ENCODE peak calls at places on chromosomes 3 and 15, in five cellular contexts. One of them, this sample, is unnamed.

GRCh38 chr15:36331531-36332275 is 247.7 kb upstream of the CDIN1 start:
- DNase-seq in T-helper 9 cell: no peak
- DNase-seq in endothelial cell: no peak
- DNase-seq in effector memory CD4-positive, alpha-beta T cell: no peak
- DNase-seq in fibroblast of mammary gland: peak
- DNase-seq in this sample: peak

GRCh38 chr3:156407617-156408225 is 147.2 kb downstream of the SSR3 start:
- DNase-seq in T-helper 9 cell: no peak
- DNase-seq in endothelial cell: no peak
- DNase-seq in effector memory CD4-positive, alpha-beta T cell: no peak
- DNase-seq in fibroblast of mammary gland: no peak
- DNase-seq in this sample: no peak

GRCh38 chr15:57320543-57321220 is 55.6 kb upstream of the CGNL1 start:
- DNase-seq in T-helper 9 cell: no peak
- DNase-seq in endothelial cell: no peak
- DNase-seq in effector memory CD4-positive, alpha-beta T cell: no peak
- DNase-seq in fibroblast of mammary gland: peak
- DNase-seq in this sample: no peak

GRCh38 chr15:66251790-66252355 is 1.7 kb downstream of the MEGF11 start:
- DNase-seq in T-helper 9 cell: no peak
- DNase-seq in endothelial cell: peak
- DNase-seq in effector memory CD4-positive, alpha-beta T cell: no peak
- DNase-seq in fibroblast of mammary gland: no peak
- DNase-seq in this sample: peak

GRCh38 chr3:55467099-55467498 is 20.0 kb downstream of the WNT5A start:
- DNase-seq in T-helper 9 cell: no peak
- DNase-seq in endothelial cell: no peak
- DNase-seq in effector memory CD4-positive, alpha-beta T cell: no peak
- DNase-seq in fibroblast of mammary gland: peak
- DNase-seq in this sample: peak

GRCh38 chr15:98123834-98124233 is 163.3 kb downstream of the ARRDC4 start:
- DNase-seq in T-helper 9 cell: no peak
- DNase-seq in endothelial cell: no peak
- DNase-seq in effector memory CD4-positive, alpha-beta T cell: no peak
- DNase-seq in fibroblast of mammary gland: peak
- DNase-seq in this sample: peak

GRCh38 chr3:37417297-37418082 is 243.1 kb upstream of the LRRFIP2 start:
- DNase-seq in T-helper 9 cell: no peak
- DNase-seq in endothelial cell: no peak
- DNase-seq in effector memory CD4-positive, alpha-beta T cell: no peak
- DNase-seq in fibroblast of mammary gland: no peak
- DNase-seq in this sample: no peak

GRCh38 chr3:135056084-135056730 is 261.1 kb downstream of the EPHB1 start:
- DNase-seq in T-helper 9 cell: no peak
- DNase-seq in endothelial cell: no peak
- DNase-seq in effector memory CD4-positive, alpha-beta T cell: no peak
- DNase-seq in fibroblast of mammary gland: no peak
- DNase-seq in this sample: no peak

GRCh38 chr3:181703701-181704420 is 7.9 kb upstream of the SOX2 start:
- DNase-seq in T-helper 9 cell: no peak
- DNase-seq in endothelial cell: no peak
- DNase-seq in effector memory CD4-positive, alpha-beta T cell: no peak
- DNase-seq in fibroblast of mammary gland: no peak
- DNase-seq in this sample: no peak

GRCh38 chr3:46213201-46213600 is 5.1 kb upstream of the CCR1 start:
- DNase-seq in T-helper 9 cell: no peak
- DNase-seq in endothelial cell: no peak
- DNase-seq in effector memory CD4-positive, alpha-beta T cell: no peak
- DNase-seq in fibroblast of mammary gland: no peak
- DNase-seq in this sample: no peak

GRCh38 chr3:129003578-129004112 is 2.5 kb downstream of the EFCC1 start:
- DNase-seq in T-helper 9 cell: no peak
- DNase-seq in endothelial cell: peak
- DNase-seq in effector memory CD4-positive, alpha-beta T cell: peak
- DNase-seq in fibroblast of mammary gland: no peak
- DNase-seq in this sample: no peak

GRCh38 chr3:126903521-126903920 is 79.4 kb upstream of the PLXNA1 start:
- DNase-seq in T-helper 9 cell: no peak
- DNase-seq in endothelial cell: no peak
- DNase-seq in effector memory CD4-positive, alpha-beta T cell: no peak
- DNase-seq in fibroblast of mammary gland: no peak
- DNase-seq in this sample: no peak

GRCh38 chr3:133661454-133662255 is at the start of gene TOPBP1:
- DNase-seq in T-helper 9 cell: peak
- DNase-seq in endothelial cell: peak
- DNase-seq in effector memory CD4-positive, alpha-beta T cell: peak
- DNase-seq in fibroblast of mammary gland: peak
- DNase-seq in this sample: peak

GRCh38 chr3:64686446-64686908 is 1.3 kb downstream of the ADAMTS9 start:
- DNase-seq in T-helper 9 cell: no peak
- DNase-seq in endothelial cell: peak
- DNase-seq in effector memory CD4-positive, alpha-beta T cell: no peak
- DNase-seq in fibroblast of mammary gland: peak
- DNase-seq in this sample: peak

GRCh38 chr3:148873270-148873927 is 8.3 kb downstream of the CPA3 start:
- DNase-seq in T-helper 9 cell: no peak
- DNase-seq in endothelial cell: no peak
- DNase-seq in effector memory CD4-positive, alpha-beta T cell: no peak
- DNase-seq in fibroblast of mammary gland: no peak
- DNase-seq in this sample: no peak

This sample was measured in ELR.